ENCODE peak calls at places on chromosomes 2 and 18, in six cellular contexts. R, S, M, C, F and P are unnamed samples.

GRCh38 chr18:7169601-7170000 is 52.0 kb upstream of the LAMA1 start:
- DNase-seq in R (no peak), S (no peak), M (no peak), C (no peak), F (no peak), P (no peak)

GRCh38 chr2:70871398-70872211 is 36.0 kb upstream of the CD207 start:
- DNase-seq in R (peak), S (peak), M (peak), C (peak), F (peak), P (peak)

GRCh38 chr18:78429127-78430108 is 550.2 kb upstream of the SALL3 start:
- DNase-seq in R (no peak), S (peak), M (no peak), C (no peak), F (no peak), P (no peak)

GRCh38 chr18:24935008-24935407 is 417.0 kb downstream of the ZNF521 start:
- DNase-seq in R (no peak), S (no peak), M (no peak), C (no peak), F (no peak), P (no peak)

GRCh38 chr2:105929506-105929905 is 184.8 kb downstream of the NCK2 start:
- DNase-seq in R (no peak), S (no peak), M (no peak), C (no peak), F (no peak), P (no peak)

GRCh38 chr2:131033786-131034121 is 59.5 kb downstream of the FAM168B start:
- DNase-seq in R (no peak), S (no peak), M (no peak), C (no peak), F (no peak), P (no peak)

GRCh38 chr2:36835125-36835524 is 131.2 kb downstream of the STRN start:
- DNase-seq in R (no peak), S (no peak), M (no peak), C (no peak), F (no peak), P (no peak)

GRCh38 chr2:144519934-144520717 is at the start of gene ZEB2:
- DNase-seq in R (peak), S (peak), M (peak), C (peak), F (peak), P (peak)

GRCh38 chr2:101119431-101119830 is 31.8 kb downstream of the TBC1D8 start:
- DNase-seq in R (peak), S (no peak), M (no peak), C (no peak), F (no peak), P (no peak)

GRCh38 chr2:97714084-97714949 is 941 bp downstream of the ZAP70 start:
- DNase-seq in R (no peak), S (no peak), M (no peak), C (no peak), F (no peak), P (no peak)

GRCh38 chr2:70089220-70089945 is 2.1 kb downstream of the PCBP1 start:
- DNase-seq in R (no peak), S (peak), M (no peak), C (peak), F (peak), P (peak)

GRCh38 chr18:80009661-80010550 is 21.5 kb upstream of the TXNL4A start:
- DNase-seq in R (peak), S (no peak), M (no peak), C (peak), F (no peak), P (no peak)

GRCh38 chr2:65300772-65301711 is 73.4 kb downstream of the ACTR2 start:
- DNase-seq in R (peak), S (no peak), M (no peak), C (peak), F (no peak), P (peak)

GRCh38 chr2:29475446-29476006 is 360.3 kb downstream of the CLIP4 start:
- DNase-seq in R (no peak), S (no peak), M (no peak), C (no peak), F (no peak), P (no peak)

GRCh38 chr18:31500161-31500688 is 2.2 kb downstream of the DSG2 start:
- DNase-seq in R (no peak), S (no peak), M (no peak), C (no peak), F (no peak), P (no peak)

GRCh38 chr2:129673881-129674513 is 305.5 kb upstream of the RAB6C start:
- DNase-seq in R (no peak), S (no peak), M (no peak), C (no peak), F (no peak), P (no peak)

GRCh38 chr2:132401326-132401725 is 15.3 kb upstream of the GPR39 start:
- DNase-seq in R (no peak), S (no peak), M (no peak), C (no peak), F (no peak), P (no peak)

DNA sequence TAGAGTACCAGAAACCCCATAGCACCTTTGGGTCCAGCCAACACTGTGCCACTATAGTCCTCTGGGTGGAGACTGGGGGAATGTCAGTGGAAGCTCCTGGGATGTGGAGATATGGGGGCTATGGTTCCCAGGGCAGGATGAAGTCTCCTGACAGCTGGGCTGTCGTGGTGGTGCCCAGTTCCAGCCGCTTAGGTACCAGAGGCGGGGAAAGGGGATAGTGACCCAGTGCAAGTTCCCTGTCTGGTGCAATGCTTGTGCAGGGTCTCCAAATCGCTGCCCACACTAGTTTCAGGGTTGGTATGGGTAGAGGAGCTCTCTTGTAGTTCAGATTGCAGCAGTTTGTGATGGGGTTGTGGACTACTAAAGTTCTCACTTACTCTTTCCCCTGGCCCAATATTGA is 97.9 kb downstream of the ANKRD12 start:
- DNase-seq in R (no peak), S (no peak), M (no peak), C (no peak), F (no peak), P (no peak)
- H2BK15ac ChIP-seq in R (no peak), S (no peak), M (no peak), C (no peak), F (no peak), P (no peak)

GRCh38 chr2:10301946-10302478 is 692 bp upstream of the HPCAL1 start:
- DNase-seq in R (no peak), S (peak), M (no peak), C (no peak), F (no peak), P (no peak)
- H3K4ac ChIP-seq in R (peak), S (no peak), M (no peak), C (peak), F (peak), P (peak)

GRCh38 chr18:47110875-47111274 is 39.4 kb downstream of the HDHD2 start:
- DNase-seq in R (no peak), S (no peak), M (no peak), C (no peak), F (no peak), P (no peak)
- H2BK15ac ChIP-seq in R (no peak), S (no peak), M (no peak), C (no peak), F (no peak), P (no peak)

GRCh38 chr2:159555651-159556392 is 60.5 kb downstream of the BAZ2B start:
- DNase-seq in R (no peak), S (no peak), M (no peak), C (no peak), F (no peak), P (no peak)
- H3K4ac ChIP-seq in R (no peak), S (no peak), M (no peak), C (no peak), F (no peak), P (no peak)

GRCh38 chr2:111667001-111667400 is 217.0 kb downstream of the ANAPC1 start:
- DNase-seq in R (no peak), S (no peak), M (no peak), C (no peak), F (no peak), P (no peak)
- H2BK15ac ChIP-seq in R (no peak), S (no peak), M (no peak), C (peak), F (no peak), P (no peak)

GRCh38 chr2:237200462-237200861 is 114.8 kb downstream of the COPS8 start:
- DNase-seq in R (no peak), S (no peak), M (no peak), C (no peak), F (peak), P (no peak)
- H3K4ac ChIP-seq in R (peak), S (no peak), M (no peak), C (peak), F (peak), P (no peak)

GRCh38 chr2:145547620-145548019 is 1027.7 kb upstream of the ZEB2 start:
- DNase-seq in R (no peak), S (no peak), M (no peak), C (no peak), F (no peak), P (no peak)
- H2BK15ac ChIP-seq in R (no peak), S (no peak), M (no peak), C (no peak), F (no peak), P (no peak)